ENCODE peak calls at places on chromosomes 12 and 14, in ten cellular contexts. E is HCT116, K is mammary epithelial cell, Y is neuronal stem cell, B is colonic mucosa, Z is SK-N-SH, A is IMR-90, X is GM23248, L is endodermal cell, U is neural progenitor cell. O is an unnamed sample.

GRCh38 chr12:95608252-95609033 is 57.2 kb upstream of the USP44 start:
- DNase-seq in B (peak; percentile 25), X (peak; percentile 96), E (no peak), U (no peak), Z (no peak), Y (no peak), K (peak; percentile 89), A (peak; percentile 76), L (peak; percentile 87), O (no peak)

GRCh38 chr12:131456301-131457027 is 254.4 kb upstream of the SFSWAP start:
- DNase-seq in A (no peak), Y (no peak), X (no peak), L (no peak), U (no peak), B (no peak), Z (no peak), E (no peak), K (no peak), O (no peak)

GRCh38 chr12:52130695-52131094 is 51.2 kb downstream of the SMIM41 start:
- DNase-seq in Z (peak; percentile 5), B (no peak), X (no peak), U (no peak), A (no peak), K (no peak), L (peak; percentile 78), E (no peak), Y (no peak), O (no peak)

GRCh38 chr12:63857771-63858670 is 13.5 kb downstream of the SRGAP1 start:
- DNase-seq in U (no peak), Z (no peak), K (no peak), Y (no peak), E (no peak), X (peak; percentile 49), L (no peak), A (peak; percentile 52), B (no peak), O (no peak)

GRCh38 chr14:67673451-67673850 is 981 bp downstream of the VTI1B start:
- DNase-seq in L (no peak), B (no peak), Z (no peak), A (peak; percentile 31), X (peak; percentile 77), Y (no peak), U (no peak), E (no peak), K (no peak), O (no peak)

GRCh38 chr12:49895773-49896172 is 7.9 kb downstream of the FAIM2 start:
- DNase-seq in X (no peak), Y (no peak), E (no peak), K (no peak), A (no peak), Z (no peak), L (peak; percentile 76), B (no peak), U (no peak), O (peak; percentile 60)

GRCh38 chr14:93010543-93011541 is 87.9 kb downstream of the CHGA start:
- DNase-seq in Z (no peak), A (no peak), E (no peak), L (no peak), B (no peak), U (no peak), Y (no peak), X (no peak), K (no peak), O (no peak)

GRCh38 chr14:104361101-104361591 is 218.4 kb upstream of the C14orf180 start:
- DNase-seq in Y (no peak), U (no peak), A (no peak), K (no peak), Z (peak; percentile 39), B (no peak), E (no peak), L (peak; percentile 35), X (no peak), O (peak; percentile 67)

GRCh38 chr14:68482772-68483395 is 310.0 kb downstream of the ZFP36L1 start:
- DNase-seq in K (no peak), Z (no peak), Y (no peak), A (no peak), X (no peak), U (no peak), E (no peak), L (peak; percentile 1), B (no peak), O (no peak)

GRCh38 chr12:92608418-92609091 is 94.2 kb upstream of the PLEKHG7 start:
- DNase-seq in A (peak; percentile 67), Z (peak; percentile 21), X (peak; percentile 72), K (peak; percentile 67), B (peak; percentile 26), E (peak; percentile 33), U (peak; percentile 48), L (no peak), Y (peak; percentile 17), O (no peak)

GRCh38 chr14:99687284-99688209 is 3.4 kb downstream of the CYP46A1 start:
- DNase-seq in L (peak; percentile 90), K (no peak), A (no peak), B (peak; percentile 25), X (no peak), E (peak; percentile 15), Y (peak; percentile 47), U (peak; percentile 52), Z (no peak), O (no peak)

GRCh38 chr12:31749024-31749704 is 20.3 kb upstream of the AMN1 start:
- DNase-seq in L (peak; percentile 86), K (peak; percentile 100), E (peak; percentile 99), A (peak; percentile 98), Y (no peak), Z (no peak), U (no peak), B (peak; percentile 89), X (peak; percentile 96), O (no peak)

GRCh38 chr12:31752450-31752849 is 23.6 kb upstream of the AMN1 start:
- DNase-seq in L (no peak), Z (peak; percentile 15), A (no peak), E (no peak), X (no peak), U (no peak), Y (no peak), K (no peak), B (no peak), O (no peak)

GRCh38 chr12:31745242-31745641 is 16.4 kb upstream of the AMN1 start:
- DNase-seq in E (no peak), A (no peak), B (no peak), Y (no peak), K (no peak), X (no peak), Z (no peak), U (no peak), L (no peak), O (no peak)

DNA sequence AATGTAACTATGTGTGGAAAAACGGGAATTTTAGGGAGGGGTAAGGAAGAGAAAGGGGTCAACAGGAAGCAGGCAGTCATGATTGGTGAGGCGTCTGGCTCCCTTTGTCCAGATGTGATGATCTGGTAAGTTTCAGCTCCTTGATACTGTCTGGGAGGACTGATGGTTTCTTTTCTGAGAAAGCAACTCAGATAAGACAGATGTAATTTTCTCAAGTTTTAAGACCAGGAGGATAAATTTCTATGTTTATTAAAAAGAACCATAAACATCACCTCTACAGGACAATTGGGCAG is 21.9 kb upstream of the AMN1 start:
- DNase-seq in Y (no peak), X (no peak), A (no peak), U (no peak), Z (no peak), B (no peak), L (no peak), E (no peak), K (no peak), O (no peak)
- H3K9ac ChIP-seq in Y (no peak overlapping the region), X (no peak overlapping the region), A (no peak overlapping the region), U (no peak overlapping the region), Z (no peak overlapping the region), B (no peak overlapping the region), L (no peak overlapping the region), E (peak overlapping the region; percentile 30), K (no peak overlapping the region), O (no peak overlapping the region)

GRCh38 chr14:30053103-30053502 is 125.5 kb upstream of the PRKD1 start:
- DNase-seq in B (no peak), X (no peak), L (no peak), Y (no peak), A (no peak), Z (no peak), E (no peak), K (no peak), U (no peak), O (no peak)
- H3K27ac ChIP-seq in B (no peak overlapping the region), X (no peak overlapping the region), L (no peak overlapping the region), Y (no peak overlapping the region), A (no peak overlapping the region), Z (no peak overlapping the region), E (no peak overlapping the region), K (no peak overlapping the region), U (no peak overlapping the region), O (no peak overlapping the region)

DNA sequence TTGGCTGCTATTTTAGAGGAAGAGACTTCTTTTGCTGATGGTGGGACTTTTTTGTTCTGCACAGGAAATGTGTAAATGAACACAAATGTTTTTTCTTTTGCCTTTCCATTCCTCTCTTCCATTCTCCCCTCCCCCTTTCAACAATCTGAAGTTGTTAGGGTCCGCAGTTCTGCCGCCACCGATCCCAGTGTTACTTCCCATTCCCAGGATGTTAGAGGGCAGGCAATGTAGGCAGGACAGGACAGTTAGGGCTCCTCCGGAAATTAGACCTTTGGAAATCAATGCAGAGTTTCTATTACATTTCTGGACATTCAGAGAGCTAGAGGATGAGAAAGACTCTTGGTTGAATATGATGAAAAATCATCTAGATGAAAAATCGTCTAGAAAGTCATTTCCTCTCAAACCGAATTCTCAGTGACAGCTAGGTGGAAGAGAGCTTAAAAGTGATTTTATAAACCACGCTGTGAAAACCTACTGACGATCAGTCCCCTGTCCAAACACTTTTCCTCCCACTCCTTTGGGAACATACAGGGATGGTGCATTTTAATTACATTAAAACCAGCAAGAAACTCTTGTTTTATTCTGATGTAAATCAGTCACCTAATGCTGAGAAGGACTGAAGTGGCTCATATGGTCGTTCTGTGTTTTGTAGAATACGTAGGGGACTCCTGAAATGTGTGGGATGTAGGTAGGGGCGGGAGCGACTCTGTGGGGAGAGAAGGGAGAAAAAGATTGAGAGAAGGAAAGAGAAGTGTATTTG is 17.9 kb downstream of the FOXG1 start:
- DNase-seq in Z (no peak), E (no peak), L (no peak), U (peak; percentile 21), X (no peak), K (no peak), B (no peak), A (no peak), Y (no peak), O (no peak)
- H3K9ac ChIP-seq in Z (no peak overlapping the region), E (no peak overlapping the region), L (no peak overlapping the region), U (no peak overlapping the region), X (no peak overlapping the region), K (no peak overlapping the region), B (no peak overlapping the region), A (no peak overlapping the region), Y (no peak overlapping the region), O (no peak overlapping the region)

GRCh38 chr12:75759842-75760260 is 248.4 kb upstream of the KRR1 start:
- DNase-seq in L (no peak), B (no peak), E (peak; percentile 76), A (peak; percentile 94), U (no peak), K (peak; percentile 95), Y (no peak), Z (no peak), X (peak; percentile 86), O (no peak)
- H3K27ac ChIP-seq in L (no peak overlapping the region), B (no peak overlapping the region), E (peak overlapping the region; percentile 100), A (peak overlapping the region; percentile 45), U (no peak overlapping the region), K (peak overlapping the region; percentile 71), Y (no peak overlapping the region), Z (peak overlapping the region; percentile 83), X (peak overlapping the region; percentile 60), O (no peak overlapping the region)